ENCODE peak calls at places on chromosomes 7 and 10, in ten cellular contexts. D, I, Z, U, P, B, V, X, L and M are unnamed samples.
A peak's percentile ranks its signal among the peaks of the same experiment; 100 is the strongest.

GRCh38 chr10:59129867-59130266 is 46.6 kb upstream of the PHYHIPL start:
- DNase-seq in L (no peak), U (no peak), Z (no peak), P (no peak), B (no peak), V (no peak), X (no peak), I (no peak), D (no peak), M (no peak)

GRCh38 chr7:132419538-132419937 is 156.7 kb downstream of the PLXNA4 start:
- DNase-seq in B (no peak), L (no peak), I (no peak), V (no peak), D (no peak), P (no peak), Z (no peak), X (no peak), U (no peak), M (no peak)

GRCh38 chr10:45064998-45065397 is 64.3 kb downstream of the ZNF22 start:
- DNase-seq in P (no peak), B (no peak), Z (no peak), I (no peak), D (no peak), V (no peak), X (no peak), L (no peak), U (no peak), M (no peak)

GRCh38 chr10:11449761-11450160 is 161.7 kb downstream of the USP6NL start:
- DNase-seq in L (no peak), V (no peak), I (no peak), U (no peak), D (no peak), P (no peak), Z (no peak), B (no peak), X (no peak), M (no peak)

GRCh38 chr10:22218448-22218847 is 633 bp upstream of the EBLN1 start:
- DNase-seq in X (no peak), B (no peak), I (no peak), V (no peak), U (no peak), L (peak; percentile 35), D (no peak), P (no peak), Z (no peak), M (peak; percentile 6)

GRCh38 chr7:133550145-133550544 is 297.3 kb downstream of the EXOC4 start:
- DNase-seq in X (no peak), P (no peak), V (no peak), B (no peak), Z (no peak), D (no peak), U (no peak), I (no peak), L (no peak), M (no peak)

GRCh38 chr10:61244261-61244775 is 208.9 kb downstream of the TMEM26 start:
- DNase-seq in L (no peak), X (no peak), V (no peak), P (no peak), U (peak; percentile 65), D (no peak), I (no peak), B (no peak), Z (no peak), M (peak; percentile 78)

GRCh38 chr10:119256030-119256429 is 48.7 kb downstream of the GRK5 start:
- DNase-seq in D (no peak), X (no peak), P (no peak), B (no peak), U (no peak), V (no peak), L (no peak), Z (no peak), I (no peak), M (no peak)

GRCh38 chr7:135697276-135698049 is 30.5 kb downstream of the SLC13A4 start:
- DNase-seq in X (no peak), L (no peak), D (no peak), I (no peak), Z (no peak), V (no peak), P (no peak), B (no peak), U (no peak), M (no peak)

GRCh38 chr7:20441886-20442505 is 111.3 kb downstream of the ITGB8 start:
- DNase-seq in P (no peak), U (no peak), L (no peak), V (no peak), Z (no peak), X (no peak), D (no peak), I (no peak), B (no peak), M (no peak)

GRCh38 chr10:123527122-123527521 is 139.0 kb upstream of the GPR26 start:
- DNase-seq in V (no peak), P (no peak), B (no peak), L (no peak), X (peak; percentile 7), U (no peak), I (no peak), Z (no peak), D (no peak), M (no peak)

GRCh38 chr10:87720665-87721064 is 61.0 kb downstream of the PAPSS2 start:
- DNase-seq in V (no peak), B (no peak), I (no peak), D (no peak), Z (no peak), P (no peak), L (no peak), X (no peak), U (no peak), M (no peak)

GRCh38 chr7:120994512-120995363 is 6.2 kb downstream of the CPED1 start:
- DNase-seq in D (no peak), X (no peak), I (no peak), V (no peak), B (no peak), Z (no peak), P (no peak), L (no peak), U (no peak), M (no peak)

GRCh38 chr7:139521439-139521838 is 2.0 kb upstream of the CLEC2L start:
- DNase-seq in D (no peak), P (no peak), I (no peak), Z (no peak), X (no peak), V (no peak), L (no peak), U (no peak), B (no peak), M (no peak)